ENCODE peak calls at places on chromosomes 11 and 22, in seven cellular contexts. D is neuronal stem cell; U is hypothalamus; T is activated naive CD8-positive, alpha-beta T cell treated with anti-CD3 and anti-CD28 coated beads, Interleukin-2, amount 50 U/mL, for 24 hours; Q is endothelial cell; R is heart left ventricle; Y is NCI-H187. I is an unnamed sample.

GRCh38 chr11:65791719-65792213 is 4.9 kb downstream of the OVOL1 start:
- DNase-seq in D (no peak), U (no peak), T (peak; percentile 68), Q (no peak), R (no peak), Y (no peak), I (peak; percentile 54)

GRCh38 chr11:92002568-92002967 is 222.1 kb upstream of the FAT3 start:
- DNase-seq in D (no peak), U (no peak), T (no peak), Q (no peak), R (no peak), Y (no peak), I (no peak)

GRCh38 chr11:134765565-134765964 is 353.5 kb upstream of the B3GAT1 start:
- DNase-seq in D (no peak), U (no peak), T (no peak), Q (no peak), R (no peak), Y (no peak), I (no peak)

GRCh38 chr11:27468209-27468608 is 4.4 kb downstream of the LGR4 start:
- DNase-seq in D (no peak), U (no peak), T (no peak), Q (no peak), R (no peak), Y (no peak), I (no peak)

GRCh38 chr22:23305321-23305910 is 125.1 kb downstream of the BCR start:
- DNase-seq in D (no peak), U (no peak), T (no peak), Q (no peak), R (no peak), Y (no peak), I (peak; percentile 88)

GRCh38 chr11:84498016-84498415 is 1129.1 kb downstream of the DLG2 start:
- DNase-seq in D (no peak), U (no peak), T (no peak), Q (no peak), R (no peak), Y (no peak), I (no peak)

GRCh38 chr11:61541568-61541967 is 33.0 kb downstream of the LRRC10B start:
- DNase-seq in D (peak; percentile 26), U (no peak), T (no peak), Q (no peak), R (no peak), Y (no peak), I (no peak)

GRCh38 chr22:27987557-27987956 is 68.5 kb upstream of the PITPNB start:
- DNase-seq in D (no peak), U (no peak), T (no peak), Q (no peak), R (no peak), Y (no peak), I (no peak)

GRCh38 chr11:108754901-108755625 is 90.2 kb downstream of the DDX10 start:
- DNase-seq in D (no peak), U (no peak), T (no peak), Q (no peak), R (no peak), Y (no peak), I (no peak)

GRCh38 chr11:2885017-2885675 is 429 bp downstream of the CDKN1C start:
- DNase-seq in D (no peak), U (peak; percentile 47), T (peak; percentile 44), Q (peak; percentile 69), R (peak; percentile 79), Y (no peak), I (no peak)

GRCh38 chr11:61609970-61610347 is 29.1 kb upstream of the SYT7 start:
- DNase-seq in D (no peak), U (no peak), T (no peak), Q (no peak), R (peak; percentile 49), Y (peak; percentile 58), I (no peak)

GRCh38 chr11:74444173-74444832 is 23.0 kb downstream of the KCNE3 start:
- DNase-seq in D (no peak), U (no peak), T (no peak), Q (no peak), R (no peak), Y (no peak), I (no peak)

GRCh38 chr22:29054251-29054767 is 7.3 kb downstream of the C22orf31 start:
- DNase-seq in D (no peak), U (no peak), T (no peak), Q (no peak), R (no peak), Y (no peak), I (no peak)

GRCh38 chr11:44886765-44887164 is 63.9 kb downstream of the TP53I11 start:
- DNase-seq in D (no peak), U (no peak), T (no peak), Q (no peak), R (no peak), Y (no peak), I (no peak)

GRCh38 chr11:100827934-100828661 is 141.0 kb downstream of the ARHGAP42 start:
- DNase-seq in D (no peak), U (no peak), T (no peak), Q (peak; percentile 51), R (no peak), Y (no peak), I (no peak)

GRCh38 chr22:34380532-34380931 is 460.3 kb upstream of the LARGE1 start:
- DNase-seq in D (no peak), U (no peak), T (no peak), Q (no peak), R (no peak), Y (no peak), I (no peak)

GRCh38 chr11:70826541-70826943 is 425.8 kb downstream of the SHANK2 start:
- DNase-seq in D (peak; percentile 57), U (peak; percentile 78), T (no peak), Q (peak; percentile 13), R (no peak), Y (peak; percentile 79), I (no peak)

GRCh38 chr22:17332109-17332508 is 37.2 kb upstream of the CECR2 start:
- DNase-seq in D (no peak), U (no peak), T (no peak), Q (no peak), R (no peak), Y (no peak), I (no peak)

GRCh38 chr11:106828576-106828975 is 189.7 kb downstream of the GUCY1A2 start:
- DNase-seq in D (no peak), U (no peak), T (no peak), Q (no peak), R (no peak), Y (no peak), I (no peak)

GRCh38 chr11:119316017-119316728 is 757 bp downstream of the MCAM start:
- DNase-seq in D (no peak), U (peak; percentile 83), T (no peak), Q (no peak), R (peak; percentile 80), Y (no peak), I (no peak)

GRCh38 chr11:119786431-119787073 is 57.6 kb upstream of the NECTIN1 start:
- DNase-seq in D (no peak), U (no peak), T (no peak), Q (no peak), R (no peak), Y (no peak), I (no peak)

GRCh38 chr11:9565822-9566560 is 7.5 kb upstream of the WEE1 start:
- DNase-seq in D (peak; percentile 89), U (no peak), T (peak; percentile 41), Q (no peak), R (no peak), Y (no peak), I (peak; percentile 87)

GRCh38 chr11:32586576-32587190 is 3.1 kb downstream of the EIF3M start:
- DNase-seq in D (no peak), U (no peak), T (no peak), Q (no peak), R (no peak), Y (no peak), I (no peak)

GRCh38 chr11:116533186-116533825 is 239.5 kb downstream of the BUD13 start:
- DNase-seq in D (peak; percentile 72), U (no peak), T (no peak), Q (no peak), R (no peak), Y (no peak), I (peak; percentile 78)

GRCh38 chr11:2779981-2780849 is 80.4 kb upstream of the KCNQ1OT1 start:
- DNase-seq in D (no peak), U (no peak), T (no peak), Q (peak; percentile 3), R (peak; percentile 40), Y (no peak), I (peak; percentile 14)

GRCh38 chr11:2778630-2779498 is 79.1 kb upstream of the KCNQ1OT1 start:
- DNase-seq in D (no peak), U (peak; percentile 83), T (no peak), Q (peak; percentile 2), R (peak; percentile 88), Y (no peak), I (peak; percentile 92)

GRCh38 chr11:63875506-63875905 is 36.6 kb downstream of the MARK2 start:
- DNase-seq in D (no peak), U (no peak), T (no peak), Q (no peak), R (no peak), Y (no peak), I (no peak)

GRCh38 chr11:94664336-94664735 is 97.2 kb downstream of the PIWIL4 start:
- DNase-seq in D (no peak), U (no peak), T (no peak), Q (no peak), R (no peak), Y (no peak), I (no peak)

GRCh38 chr11:129814244-129814992 is 1.2 kb upstream of the TMEM45B start:
- DNase-seq in D (no peak), U (no peak), T (peak; percentile 74), Q (no peak), R (no peak), Y (no peak), I (no peak)

GRCh38 chr22:45866398-45867117 is 110.4 kb downstream of the WNT7B start:
- DNase-seq in D (no peak), U (no peak), T (no peak), Q (peak; percentile 11), R (no peak), Y (no peak), I (no peak)

GRCh38 chr11:4025248-4025956 is 69.2 kb upstream of the RRM1 start:
- DNase-seq in D (no peak), U (no peak), T (no peak), Q (no peak), R (no peak), Y (no peak), I (no peak)

GRCh38 chr11:130087294-130087926 is 17.7 kb downstream of the APLP2 start:
- DNase-seq in D (no peak), U (no peak), T (no peak), Q (no peak), R (no peak), Y (no peak), I (no peak)

GRCh38 chr11:3841426-3842304 is 906 bp upstream of the RHOG start:
- DNase-seq in D (peak; percentile 61), U (peak; percentile 79), T (no peak), Q (peak; percentile 87), R (peak; percentile 88), Y (peak; percentile 54), I (no peak)

I was measured in lower leg skin.